ENCODE peak calls at places on chromosomes 5 and 9, in four cellular contexts. N, W, C and K are unnamed samples.

GRCh38 chr5:81179959-81180358 is 53.2 kb upstream of the CKMT2 start:
- DNase-seq in C (no peak), W (peak; percentile 8), N (no peak), K (no peak)

GRCh38 chr9:94861589-94862241 is 135.2 kb downstream of the AOPEP start:
- DNase-seq in N (peak; percentile 69), C (no peak), W (peak; percentile 35), K (no peak)

GRCh38 chr9:32350682-32351081 is 33.8 kb upstream of the ACO1 start:
- DNase-seq in W (no peak), N (no peak), C (no peak), K (no peak)

GRCh38 chr5:118580959-118581358 is 407.4 kb downstream of the DTWD2 start:
- DNase-seq in N (no peak), C (no peak), W (no peak), K (no peak)

GRCh38 chr5:169350759-169351240 is 49.9 kb upstream of the SLIT3 start:
- DNase-seq in C (peak; percentile 86), W (no peak), N (peak; percentile 95), K (no peak)

GRCh38 chr9:20437466-20437865 is 184.8 kb downstream of the MLLT3 start:
- DNase-seq in N (peak; percentile 87), C (no peak), W (no peak), K (no peak)

GRCh38 chr9:19788152-19788551 is 685 bp downstream of the SLC24A2 start:
- DNase-seq in N (no peak), W (no peak), C (no peak), K (no peak)

GRCh38 chr5:179616002-179616594 is 7.4 kb downstream of the HNRNPH1 start:
- DNase-seq in W (no peak), C (no peak), N (no peak), K (no peak)

GRCh38 chr9:68685770-68686169 is 19.3 kb upstream of the PIP5K1B start:
- DNase-seq in C (no peak), W (peak; percentile 84), N (no peak), K (no peak)

GRCh38 chr9:74847478-74848149 is 40.1 kb downstream of the TRPM6 start:
- DNase-seq in W (no peak), C (no peak), N (no peak), K (no peak)

GRCh38 chr5:41735213-41735612 is 135.0 kb downstream of the OXCT1 start:
- DNase-seq in N (no peak), W (no peak), C (no peak), K (no peak)

GRCh38 chr5:62354028-62354874 is 48.2 kb downstream of the KIF2A start:
- DNase-seq in N (peak; percentile 13), C (peak; percentile 7), W (peak; percentile 79), K (peak; percentile 22)

GRCh38 chr5:68134033-68134668 is 81.4 kb upstream of the PIK3R1 start:
- DNase-seq in C (no peak), W (peak; percentile 65), N (no peak), K (no peak)

GRCh38 chr5:117667105-117667504 is 1092.5 kb upstream of the SEMA6A start:
- DNase-seq in N (no peak), C (no peak), W (no peak), K (no peak)

GRCh38 chr5:140213370-140213983 is 38.5 kb downstream of the CYSTM1 start:
- DNase-seq in C (no peak), N (no peak), W (no peak), K (no peak)

GRCh38 chr9:5846501-5846921 is 13.6 kb upstream of the ERMP1 start:
- DNase-seq in C (no peak), N (no peak), W (no peak), K (no peak)

GRCh38 chr5:146906803-146907202 is 28.2 kb upstream of the PPP2R2B start:
- DNase-seq in C (no peak), N (no peak), W (no peak), K (no peak)

GRCh38 chr5:132788990-132789886 is 12.2 kb upstream of the SEPTIN8 start:
- DNase-seq in C (no peak), W (no peak), N (no peak), K (no peak)

GRCh38 chr5:180333661-180334060 is 19.5 kb downstream of the GFPT2 start:
- DNase-seq in N (no peak), C (peak; percentile 70), W (no peak), K (no peak)

GRCh38 chr9:35162605-35163315 is 951 bp downstream of the UNC13B start:
- DNase-seq in N (no peak), C (no peak), W (no peak), K (no peak)

GRCh38 chr5:609088-609370 is 3.1 kb upstream of the CEP72 start:
- DNase-seq in N (no peak), W (no peak), C (no peak), K (no peak)

GRCh38 chr5:149581192-149581861 is at the start of gene ARHGEF37:
- DNase-seq in C (peak; percentile 79), W (peak; percentile 91), N (no peak), K (peak; percentile 29)

GRCh38 chr9:129237195-129237611 is 59.1 kb upstream of the IER5L start:
- DNase-seq in C (peak; percentile 28), W (no peak), N (no peak), K (no peak)

GRCh38 chr5:53343187-53343586 is 137.2 kb upstream of the FST start:
- DNase-seq in W (no peak), C (peak; percentile 19), N (peak; percentile 76), K (no peak)

GRCh38 chr9:76560481-76560891 is 101.5 kb downstream of the GCNT1 start:
- DNase-seq in W (peak; percentile 71), N (no peak), C (no peak), K (no peak)

GRCh38 chr9:21653091-21653490 is 149.3 kb upstream of the MTAP start:
- DNase-seq in N (no peak), C (no peak), W (no peak), K (no peak)

GRCh38 chr9:124652203-124652992 is 118.7 kb downstream of the NR6A1 start:
- DNase-seq in N (peak; percentile 98), C (peak; percentile 63), W (no peak), K (no peak)

GRCh38 chr5:9496801-9497200 is 49.1 kb downstream of the SEMA5A start:
- DNase-seq in C (no peak), W (no peak), N (no peak), K (no peak)

GRCh38 chr9:81369136-81369535 is 320.2 kb downstream of the TLE1 start:
- DNase-seq in W (no peak), N (no peak), C (no peak), K (no peak)

GRCh38 chr5:135011355-135012032 is 22.5 kb downstream of the PITX1 start:
- DNase-seq in N (no peak), W (no peak), C (no peak), K (no peak)

GRCh38 chr5:171055881-171056454 is 194.2 kb downstream of the RANBP17 start:
- DNase-seq in C (no peak), N (no peak), W (no peak), K (no peak)

GRCh38 chr5:178426326-178427130 is 163.7 kb downstream of the COL23A1 start:
- DNase-seq in N (no peak), C (no peak), W (no peak), K (no peak)

GRCh38 chr5:136174021-136174659 is 18.8 kb downstream of the SMIM32 start:
- DNase-seq in N (peak; percentile 6), C (no peak), W (no peak), K (peak; percentile 13)

GRCh38 chr5:178388381-178389030 is 155.9 kb upstream of the PHYKPL start:
- DNase-seq in C (no peak), W (peak; percentile 25), N (no peak), K (no peak)

GRCh38 chr9:6567140-6567591 is 78.4 kb downstream of the GLDC start:
- DNase-seq in W (no peak), C (peak; percentile 55), N (peak; percentile 69), K (no peak)

GRCh38 chr5:122673343-122673742 is 101.5 kb upstream of the SNX2 start:
- DNase-seq in W (no peak), C (no peak), N (peak; percentile 37), K (no peak)

GRCh38 chr9:95332860-95333259 is 15.4 kb upstream of the FANCC start:
- DNase-seq in W (no peak), C (no peak), N (no peak), K (no peak)

GRCh38 chr9:97859346-97859745 is 6.3 kb downstream of the FOXE1 start:
- DNase-seq in W (no peak), C (no peak), N (no peak), K (no peak)
- H3K4me3 ChIP-seq in W (no peak overlapping the region), C (no peak overlapping the region), N (no peak overlapping the region), K (no peak overlapping the region)

GRCh38 chr5:157965989-157966388 is 107.0 kb upstream of the CLINT1 start:
- DNase-seq in N (no peak), C (no peak), W (no peak), K (no peak)

GRCh38 chr5:157972579-157972978 is 113.6 kb upstream of the CLINT1 start:
- DNase-seq in C (no peak), W (no peak), N (no peak), K (no peak)

GRCh38 chr5:157976429-157976828 is 117.5 kb upstream of the CLINT1 start:
- DNase-seq in C (no peak), N (no peak), W (no peak), K (no peak)

DNA sequence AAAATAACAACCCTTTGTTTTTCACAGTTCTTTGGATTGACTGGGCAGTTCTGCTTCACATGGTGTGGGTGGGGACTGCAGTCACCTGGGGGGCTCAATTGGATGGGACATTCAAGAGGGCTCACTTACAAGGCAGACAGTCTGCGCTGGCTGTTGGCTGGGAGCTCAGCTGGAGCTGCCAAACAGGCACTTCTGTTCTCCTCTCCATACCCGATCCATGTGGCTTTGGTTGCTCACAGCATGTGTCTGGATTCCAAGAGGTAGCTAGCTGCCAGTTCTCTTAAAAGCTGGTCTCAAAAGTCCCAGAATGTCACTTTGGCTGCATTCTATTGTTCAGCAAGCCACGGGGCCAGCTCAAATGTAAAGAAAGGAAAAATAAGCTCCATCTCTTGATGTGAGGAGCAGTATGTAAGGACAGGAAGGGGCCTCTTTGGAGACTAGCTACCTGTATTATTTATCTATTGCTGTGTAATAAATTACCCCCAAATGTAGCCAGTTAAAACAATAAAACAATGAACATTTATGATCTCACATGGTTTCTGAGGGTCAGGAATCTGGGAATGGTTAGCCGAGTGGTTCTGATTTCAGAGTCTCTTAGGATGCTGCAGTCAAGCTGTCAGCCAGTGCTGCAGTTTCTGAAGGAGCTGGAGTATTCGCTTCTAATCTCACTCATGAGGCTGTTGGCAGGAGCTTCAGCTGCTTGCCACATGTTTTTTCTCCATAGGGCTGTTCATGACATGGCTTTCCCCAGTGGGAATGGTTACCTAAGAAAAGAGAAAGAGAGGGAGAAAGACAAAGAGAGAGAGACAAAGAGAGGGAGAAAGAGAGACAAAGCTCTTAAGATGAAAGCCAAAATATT is 112.8 kb upstream of the CLINT1 start:
- DNase-seq in N (no peak), C (no peak), W (no peak), K (no peak)
- H3K4me3 ChIP-seq in N (no peak overlapping the region), C (no peak overlapping the region), W (no peak overlapping the region), K (no peak overlapping the region)

GRCh38 chr5:141343953-141344463 is 379 bp downstream of the PCDHGA3 start:
- DNase-seq in C (no peak), W (no peak), N (no peak), K (no peak)
- H3K4me3 ChIP-seq in C (no peak overlapping the region), W (no peak overlapping the region), N (peak overlapping the region; percentile 18), K (no peak overlapping the region)

GRCh38 chr5:126757713-126758357 is 19.1 kb upstream of the LMNB1 start:
- DNase-seq in N (no peak), C (no peak), W (no peak), K (no peak)

GRCh38 chr5:126752052-126752785 is 24.7 kb upstream of the LMNB1 start:
- DNase-seq in C (no peak), N (no peak), W (no peak), K (no peak)

GRCh38 chr5:126755593-126755992 is 21.3 kb upstream of the LMNB1 start:
- DNase-seq in W (no peak), C (no peak), N (no peak), K (no peak)

GRCh38 chr5:126754609-126755008 is 22.3 kb upstream of the LMNB1 start:
- DNase-seq in W (no peak), N (no peak), C (no peak), K (no peak)

GRCh38 chr5:126753227-126753626 is 23.7 kb upstream of the LMNB1 start:
- DNase-seq in C (no peak), W (no peak), N (no peak), K (no peak)
- H3K4me3 ChIP-seq in C (no peak overlapping the region), W (no peak overlapping the region), N (no peak overlapping the region), K (no peak overlapping the region)